ENCODE peak calls at places on chromosomes 2 and 18, in four cellular contexts. Q is fibroblast of mammary gland, D is transverse colon, R is A549. B is an unnamed sample.

GRCh38 chr2:172976076-172976579 is 99.5 kb upstream of the MAP3K20 start:
- DNase-seq in Q (no peak), D (no peak), R (no peak), B (no peak)

GRCh38 chr18:25233582-25234362 is 118.2 kb downstream of the ZNF521 start:
- DNase-seq in Q (peak), D (no peak), R (no peak), B (peak)

GRCh38 chr2:56285224-56285623 is 101.4 kb downstream of the CCDC85A start:
- DNase-seq in Q (no peak), D (no peak), R (no peak), B (no peak)

GRCh38 chr2:219174146-219174545 is 2.6 kb downstream of the CNPPD1 start:
- DNase-seq in Q (no peak), D (no peak), R (no peak), B (no peak)

GRCh38 chr2:19357383-19358241 is 811 bp downstream of the OSR1 start:
- DNase-seq in Q (peak), D (peak), R (no peak), B (peak)

GRCh38 chr2:29074401-29074800 is at the start of gene PCARE:
- DNase-seq in Q (no peak), D (no peak), R (no peak), B (no peak)

GRCh38 chr18:22604390-22604985 is 186.8 kb upstream of the CTAGE1 start:
- DNase-seq in Q (no peak), D (no peak), R (no peak), B (no peak)

GRCh38 chr2:44937688-44938240 is 3.7 kb upstream of the SIX3 start:
- DNase-seq in Q (no peak), D (no peak), R (peak), B (no peak)

GRCh38 chr18:6672909-6673308 is 56.6 kb upstream of the ARHGAP28 start:
- DNase-seq in Q (no peak), D (no peak), R (no peak), B (no peak)

GRCh38 chr18:48455555-48456478 is 46.6 kb upstream of the ZBTB7C start:
- DNase-seq in Q (peak), D (peak), R (no peak), B (peak)

GRCh38 chr2:54589340-54590215 is 133.5 kb downstream of the SPTBN1 start:
- DNase-seq in Q (no peak), D (peak), R (peak), B (peak)

GRCh38 chr2:20126040-20126439 is 74.6 kb upstream of the LAPTM4A start:
- DNase-seq in Q (no peak), D (no peak), R (no peak), B (no peak)

GRCh38 chr2:127572841-127573240 is 37.4 kb downstream of the MYO7B start:
- DNase-seq in Q (no peak), D (no peak), R (no peak), B (no peak)

GRCh38 chr18:76446321-76446720 is 48.7 kb downstream of the ZNF516 start:
- DNase-seq in Q (no peak), D (no peak), R (no peak), B (no peak)

GRCh38 chr2:183359867-183360266 is 235.6 kb downstream of the NUP35 start:
- DNase-seq in Q (peak), D (no peak), R (no peak), B (no peak)

GRCh38 chr2:157182204-157182709 is 75.2 kb upstream of the GALNT5 start:
- DNase-seq in Q (peak), D (no peak), R (no peak), B (peak)

GRCh38 chr2:120224735-120225548 is 1.7 kb upstream of the TMEM185B start:
- DNase-seq in Q (no peak), D (peak), R (no peak), B (no peak)

GRCh38 chr2:173571021-173571821 is 216.5 kb downstream of the CDCA7 start:
- DNase-seq in Q (peak), D (no peak), R (peak), B (peak)

GRCh38 chr18:3481696-3482210 is 31.8 kb downstream of the TGIF1 start:
- DNase-seq in Q (peak), D (peak), R (no peak), B (peak)
- TF ChIP-seq CTCF in Q (peak), D (peak), R (peak), B (peak)

GRCh38 chr2:11750917-11751316 is 4.5 kb downstream of the LPIN1 start:
- DNase-seq in Q (no peak), D (peak), R (no peak), B (no peak)
- H3K4me3 ChIP-seq in Q (no peak), D (no peak), R (no peak), B (no peak)

DNA sequence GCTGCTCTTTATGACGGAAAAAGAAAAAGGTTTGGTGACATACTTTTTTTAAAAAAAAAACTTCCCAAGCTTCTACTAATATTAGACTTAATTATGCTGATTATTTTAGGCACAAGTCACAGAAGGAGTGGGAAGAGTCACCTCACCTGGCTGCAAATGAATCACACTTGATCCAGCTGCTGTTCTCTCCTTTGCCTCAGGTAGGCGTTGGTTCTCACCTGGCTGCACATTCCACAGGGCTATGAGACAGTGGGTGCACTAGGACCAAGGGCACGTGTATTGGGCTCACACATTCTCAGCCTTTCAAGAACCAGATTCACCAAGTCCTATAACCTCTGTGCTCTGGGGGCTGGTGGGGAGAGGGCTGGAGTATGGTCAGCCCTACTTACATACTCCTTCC is 93.3 kb downstream of the TGFA start:
- DNase-seq in Q (no peak), D (no peak), R (no peak), B (no peak)
- TF ChIP-seq CTCF in Q (no peak), D (no peak), R (no peak), B (no peak)

DNA sequence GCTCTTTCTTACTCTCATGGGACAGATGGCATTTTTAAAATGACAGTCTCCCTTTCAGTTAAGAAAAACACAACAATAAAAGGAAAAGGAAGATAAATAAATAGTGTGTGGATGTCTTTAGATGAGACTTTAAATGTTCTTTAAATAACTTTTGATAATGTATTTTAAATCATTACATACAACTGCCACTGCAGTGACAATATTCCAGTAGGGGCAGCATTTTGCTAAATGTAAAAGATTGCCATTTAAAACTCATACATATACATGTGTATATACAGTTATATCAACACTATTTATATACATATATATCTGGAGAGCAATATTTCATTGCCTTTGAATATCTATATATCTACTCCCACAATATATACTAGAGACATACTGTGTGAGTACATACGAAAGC is 90.7 kb downstream of the INO80D start:
- DNase-seq in Q (no peak), D (no peak), R (no peak), B (no peak)
- H3K4me3 ChIP-seq in Q (no peak), D (no peak), R (no peak), B (no peak)

DNA sequence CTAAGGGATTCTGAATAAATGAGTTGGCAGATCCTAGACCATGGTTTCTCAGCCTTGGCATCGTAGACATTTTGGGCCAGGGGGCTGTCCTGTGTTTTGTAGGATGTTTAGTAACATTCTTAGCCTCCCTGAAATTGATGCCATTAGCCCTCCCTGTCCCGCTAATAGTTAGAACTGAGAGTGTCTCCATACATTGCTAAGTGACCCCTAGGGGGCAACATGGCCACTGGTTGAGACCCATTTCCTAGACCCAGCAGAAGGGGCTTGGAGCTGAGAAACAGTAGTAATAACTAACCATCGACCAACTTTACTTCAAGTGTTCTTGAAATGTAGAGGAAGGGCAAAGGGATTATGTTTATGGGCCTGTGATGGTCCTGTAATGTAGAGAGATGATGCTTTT is 40.8 kb downstream of the KCMF1 start:
- DNase-seq in Q (no peak), D (no peak), R (no peak), B (no peak)
- TF ChIP-seq CTCF in Q (peak), D (no peak), R (no peak), B (peak)

DNA sequence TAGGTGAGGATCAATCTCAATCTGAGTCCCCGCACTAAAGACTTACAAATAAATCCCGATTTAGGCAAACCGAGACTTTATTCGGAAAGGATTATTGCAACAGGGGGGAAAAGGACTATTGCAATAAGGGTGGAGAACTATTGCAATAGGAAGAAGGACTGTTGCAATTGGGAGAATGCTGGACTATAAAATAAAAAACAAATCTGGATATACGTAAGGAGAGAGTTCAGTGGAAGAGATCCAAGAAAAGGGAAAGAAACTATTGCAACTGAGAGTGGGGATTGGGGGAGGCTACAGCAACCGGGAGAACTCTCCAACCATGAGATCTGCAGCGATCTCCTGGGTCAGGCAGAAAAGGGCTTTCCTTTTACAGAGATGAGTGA is 1.2 kb upstream of the UBXN2A start:
- DNase-seq in Q (peak), D (no peak), R (no peak), B (peak)
- H3K4me3 ChIP-seq in Q (peak), D (no peak), R (no peak), B (peak)

GRCh38 chr18:43789234-43790000 is 512.1 kb upstream of the SYT4 start:
- DNase-seq in Q (peak), D (no peak), R (no peak), B (peak)
- TF ChIP-seq CTCF in Q (peak), D (no peak), R (no peak), B (peak)

GRCh38 chr2:241560883-241561474 is 2.4 kb downstream of the BOK start:
- DNase-seq in Q (no peak), D (no peak), R (no peak), B (peak)
- H3K4me3 ChIP-seq in Q (no peak), D (no peak), R (no peak), B (peak)